ENCODE peak calls at places on chromosomes 4 and X, in ten cellular contexts. C, Q, V, J, S, I, B, R, E and P are unnamed samples.

GRCh38 chr4:105283501-105283900 is 136.8 kb downstream of the TET2 start:
- DNase-seq in S (no peak), Q (no peak), I (no peak), E (peak), B (peak), J (peak), V (no peak), R (no peak), C (no peak), P (no peak)

GRCh38 chrX:139094671-139095592 is 383.4 kb upstream of the FGF13 start:
- DNase-seq in C (no peak), Q (no peak), J (peak), R (no peak), V (no peak), S (no peak), E (no peak), B (no peak), I (no peak), P (no peak)

GRCh38 chr4:56307423-56307822 is 79.9 kb downstream of the AASDH start:
- DNase-seq in R (no peak), B (peak), E (no peak), I (no peak), J (no peak), Q (no peak), S (no peak), V (no peak), C (no peak), P (no peak)

GRCh38 chr4:187070740-187071139 is 347.1 kb upstream of the FAT1 start:
- DNase-seq in B (no peak), J (no peak), E (no peak), C (no peak), Q (no peak), R (no peak), S (no peak), V (no peak), I (no peak), P (no peak)

GRCh38 chr4:38667005-38667771 is 3.2 kb downstream of the KLF3 start:
- DNase-seq in R (peak), E (peak), I (peak), S (peak), B (peak), J (peak), V (peak), C (peak), Q (peak), P (no peak)

GRCh38 chr4:19051751-19052296 is 1030.3 kb upstream of the LCORL start:
- DNase-seq in I (peak), S (no peak), R (no peak), C (no peak), J (no peak), E (peak), Q (no peak), B (no peak), V (peak), P (no peak)

GRCh38 chr4:163111588-163111987 is 55.1 kb downstream of the NAF1 start:
- DNase-seq in C (no peak), B (peak), S (no peak), J (no peak), E (peak), R (no peak), Q (no peak), I (peak), V (peak), P (no peak)

GRCh38 chr4:149823770-149824221 is 8.2 kb upstream of the IQCM start:
- DNase-seq in J (peak), Q (no peak), V (no peak), I (peak), S (no peak), C (no peak), E (peak), R (peak), B (peak), P (no peak)

GRCh38 chr4:5812506-5813229 is 80.2 kb downstream of the CRMP1 start:
- DNase-seq in Q (no peak), C (peak), S (no peak), V (peak), E (peak), I (peak), J (peak), R (peak), B (peak), P (no peak)

GRCh38 chrX:20451936-20452335 is 185.2 kb upstream of the RPS6KA3 start:
- DNase-seq in E (no peak), S (no peak), I (no peak), Q (no peak), B (no peak), R (no peak), C (no peak), J (no peak), V (no peak), P (no peak)

GRCh38 chr4:155966661-155967060 is 13.0 kb upstream of the CTSO start:
- DNase-seq in Q (no peak), S (no peak), C (no peak), E (no peak), V (no peak), I (peak), J (peak), R (no peak), B (no peak), P (no peak)

GRCh38 chr4:73308286-73308685 is 49.7 kb upstream of the ANKRD17 start:
- DNase-seq in S (no peak), I (peak), B (peak), J (peak), C (no peak), R (no peak), V (peak), E (peak), Q (no peak), P (no peak)

GRCh38 chrX:96906741-96907140 is 23.0 kb downstream of the RPA4 start:
- DNase-seq in E (peak), R (no peak), I (no peak), B (peak), J (no peak), C (no peak), Q (no peak), S (no peak), V (no peak), P (no peak)

GRCh38 chr4:20284990-20285389 is 33.3 kb downstream of the SLIT2 start:
- DNase-seq in I (peak), E (peak), C (no peak), Q (no peak), J (peak), S (no peak), B (peak), R (no peak), V (no peak), P (no peak)

GRCh38 chr4:186712690-186713089 is 11.0 kb downstream of the FAT1 start:
- DNase-seq in S (no peak), J (no peak), V (no peak), B (no peak), R (no peak), E (no peak), I (no peak), C (no peak), Q (peak), P (no peak)

GRCh38 chr4:41427306-41427882 is 110.6 kb upstream of the LIMCH1 start:
- DNase-seq in I (no peak), B (no peak), Q (no peak), R (no peak), V (no peak), E (peak), J (no peak), C (no peak), S (no peak), P (no peak)

GRCh38 chr4:107721436-107722090 is 1.5 kb upstream of the PAPSS1 start:
- DNase-seq in R (no peak), C (peak), E (no peak), S (peak), I (no peak), B (no peak), Q (no peak), V (peak), J (no peak), P (peak)
- H3K4me3 ChIP-seq in R (no peak), C (peak), E (no peak), S (no peak), I (no peak), B (no peak), Q (peak), V (peak), J (no peak), P (peak)

DNA sequence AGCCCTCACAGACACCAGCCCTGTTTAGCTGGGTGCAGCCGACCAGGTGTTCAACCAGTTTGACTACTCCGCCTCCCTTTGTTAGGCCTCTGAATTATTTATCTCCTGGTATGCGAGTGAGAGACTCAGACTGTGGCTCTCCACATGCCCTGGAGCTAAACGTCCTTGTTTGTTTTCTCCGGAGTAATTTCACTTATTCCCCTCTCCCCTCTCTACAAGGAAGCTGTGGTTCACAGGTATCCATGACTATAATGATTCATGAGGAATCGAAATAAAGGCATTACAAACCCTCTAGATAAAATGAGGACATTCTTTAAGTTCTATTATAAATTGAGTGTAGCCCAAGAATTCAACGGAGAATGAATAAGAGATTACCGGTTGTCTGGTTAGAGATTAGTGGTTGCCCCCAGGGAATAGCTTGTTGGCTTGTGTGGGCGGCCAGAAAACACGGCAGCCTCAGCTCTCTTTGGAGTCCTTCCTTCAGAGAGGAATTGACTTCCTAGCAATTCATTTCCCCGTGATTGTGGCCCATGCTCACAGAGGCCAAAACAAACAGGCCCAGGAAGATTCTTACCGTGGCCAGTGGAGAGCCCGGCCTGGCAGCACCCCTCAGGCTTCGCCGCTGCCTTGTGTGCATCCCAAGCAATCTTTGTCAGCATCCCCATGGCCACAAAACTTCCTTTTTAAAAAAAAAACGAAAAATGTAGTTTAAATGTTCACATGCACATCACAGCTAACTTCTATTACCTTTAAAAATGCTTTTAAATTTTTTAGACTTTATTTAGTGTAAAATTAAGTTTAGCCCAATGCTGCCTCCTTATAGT is 60.2 kb upstream of the CBR4 start:
- DNase-seq in C (no peak), I (peak), J (peak), S (peak), V (peak), E (peak), Q (peak), R (peak), B (peak), P (no peak)
- H3K4me3 ChIP-seq in C (no peak), I (no peak), J (no peak), S (no peak), V (no peak), E (no peak), Q (no peak), R (no peak), B (no peak), P (no peak)

GRCh38 chr4:25863906-25864418 is 1.2 kb upstream of the SEL1L3 start:
- DNase-seq in R (no peak), C (no peak), J (no peak), S (peak), Q (no peak), B (no peak), E (no peak), V (peak), I (no peak), P (no peak)
- H3K4me3 ChIP-seq in R (no peak), C (no peak), J (no peak), S (no peak), Q (no peak), B (no peak), E (no peak), V (peak), I (no peak), P (peak)

GRCh38 chr4:173522874-173523395 is 7.1 kb downstream of the HAND2 start:
- DNase-seq in R (no peak), J (no peak), B (no peak), Q (peak), V (no peak), C (no peak), S (no peak), I (peak), E (no peak), P (no peak)
- H3K4me3 ChIP-seq in R (peak), J (peak), B (peak), Q (peak), V (peak), C (no peak), S (no peak), I (peak), E (no peak), P (no peak)

GRCh38 chr4:77010841-77011354 is 61.3 kb downstream of the SEPTIN11 start:
- DNase-seq in C (no peak), I (peak), S (no peak), R (no peak), Q (no peak), J (peak), B (peak), V (no peak), E (peak), P (no peak)

GRCh38 chr4:77003400-77003799 is 53.8 kb downstream of the SEPTIN11 start:
- DNase-seq in J (no peak), V (no peak), E (peak), R (no peak), I (no peak), C (no peak), S (no peak), Q (no peak), B (peak), P (no peak)

GRCh38 chr4:77009511-77010120 is 60.1 kb downstream of the SEPTIN11 start:
- DNase-seq in S (no peak), R (no peak), Q (no peak), V (no peak), J (no peak), I (no peak), C (no peak), E (peak), B (no peak), P (no peak)

GRCh38 chr4:77006753-77007355 is 57.3 kb downstream of the SEPTIN11 start:
- DNase-seq in I (no peak), S (no peak), R (no peak), C (no peak), Q (no peak), V (no peak), J (no peak), E (no peak), B (no peak), P (no peak)

GRCh38 chr4:77007358-77008230 is 58.0 kb downstream of the SEPTIN11 start:
- DNase-seq in J (peak), B (peak), Q (no peak), R (no peak), E (peak), C (peak), S (no peak), V (no peak), I (peak), P (no peak)
- H3K4me3 ChIP-seq in J (no peak), B (no peak), Q (no peak), R (no peak), E (no peak), C (no peak), S (no peak), V (no peak), I (no peak), P (no peak)

DNA sequence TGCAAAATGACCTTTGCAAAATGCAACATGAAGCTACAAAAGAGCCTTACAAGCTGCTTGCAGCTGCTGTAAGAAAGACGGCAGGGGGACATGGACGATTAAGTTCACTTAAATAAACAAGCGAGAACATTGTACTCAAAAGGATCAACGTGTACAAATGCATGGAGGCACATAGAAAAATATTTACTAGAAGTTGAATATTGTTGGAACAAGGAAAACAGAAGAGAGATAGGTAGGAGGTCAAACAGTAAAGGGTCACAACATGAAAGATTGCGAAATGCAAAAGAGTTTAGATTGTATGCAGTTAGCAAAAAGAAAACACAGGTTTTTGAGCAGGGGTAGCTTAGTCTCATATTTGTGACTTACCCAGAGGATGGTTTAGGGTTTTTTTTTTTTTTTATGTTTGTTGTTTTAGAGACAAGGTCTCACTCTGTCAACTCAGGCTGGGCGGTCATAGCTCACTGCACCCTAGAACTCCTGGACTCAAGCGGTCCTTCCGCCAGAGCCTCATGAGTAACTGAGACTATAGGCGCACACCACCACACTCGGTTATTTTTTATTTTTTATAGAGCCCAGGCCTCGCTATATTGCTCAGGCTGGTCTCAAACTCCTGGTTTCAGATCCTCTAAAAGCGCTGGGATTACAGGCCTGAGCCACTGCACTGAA is 1.4 kb upstream of the PHF8 start:
- DNase-seq in Q (no peak), S (no peak), C (no peak), J (no peak), B (no peak), R (no peak), I (no peak), V (peak), E (no peak), P (no peak)
- H3K4me3 ChIP-seq in Q (no peak), S (no peak), C (peak), J (no peak), B (no peak), R (no peak), I (no peak), V (no peak), E (no peak), P (no peak)

GRCh38 chrX:67544281-67544680 is 460 bp downstream of the AR start:
- DNase-seq in E (no peak), B (no peak), J (no peak), I (no peak), C (no peak), V (peak), S (no peak), Q (peak), R (no peak), P (no peak)

GRCh38 chrX:67544871-67545771 is 1.3 kb downstream of the AR start:
- DNase-seq in R (no peak), V (peak), S (no peak), I (peak), Q (peak), B (peak), E (peak), C (no peak), J (no peak), P (no peak)

GRCh38 chrX:67543818-67544217 is at the start of gene AR:
- DNase-seq in S (peak), J (peak), B (peak), R (no peak), V (peak), C (no peak), I (peak), E (peak), Q (peak), P (no peak)

GRCh38 chrX:67545772-67546495 is 2.1 kb downstream of the AR start:
- DNase-seq in V (peak), J (no peak), R (no peak), B (no peak), I (no peak), C (no peak), S (no peak), E (peak), Q (peak), P (no peak)

GRCh38 chrX:67546496-67547423 is 2.9 kb downstream of the AR start:
- DNase-seq in S (no peak), E (no peak), C (no peak), R (no peak), Q (no peak), I (no peak), V (peak), J (no peak), B (no peak), P (no peak)
- H3K4me3 ChIP-seq in S (no peak), E (no peak), C (no peak), R (peak), Q (peak), I (peak), V (peak), J (peak), B (peak), P (no peak)